ENCODE peak calls at places on chromosomes 11 and 22, in ten cellular contexts. N is tibial nerve, F is upper lobe of left lung, E is stomach, J is ovary, P is H1, L is A549, C is suprapubic skin, Y is GM12878, H is transverse colon. O is an unnamed sample. For H3K4me1, the result is how much of the 10 kb centered on the place peaks cover.

GRCh38 chr11:106249857-106250256 is 172.4 kb downstream of the AASDHPPT start:
- DNase-seq in N (no peak), F (no peak), E (no peak), J (no peak), P (no peak), L (no peak), C (no peak), Y (no peak), H (no peak), O (no peak)

GRCh38 chr11:17596711-17597110 is 49.7 kb downstream of the OTOG start:
- DNase-seq in N (no peak), F (peak), E (peak), J (no peak), P (no peak), L (no peak), C (peak), Y (no peak), H (no peak), O (peak)

GRCh38 chr11:69524291-69524882 is 42.9 kb downstream of the LINC01488 start:
- DNase-seq in N (no peak), F (peak), E (no peak), J (no peak), P (no peak), L (no peak), C (peak), Y (no peak), H (no peak), O (peak)

GRCh38 chr11:125062931-125063428 is at the start of gene SLC37A2:
- DNase-seq in N (peak), F (peak), E (peak), J (peak), P (no peak), L (peak), C (peak), Y (peak), H (peak), O (peak)

GRCh38 chr11:97610000-97610399 is 1220.2 kb downstream of the JRKL start:
- DNase-seq in N (no peak), F (no peak), E (no peak), J (no peak), P (no peak), L (peak), C (no peak), Y (no peak), H (no peak), O (no peak)

GRCh38 chr11:36729765-36730164 is 131.7 kb upstream of the RAG2 start:
- DNase-seq in N (no peak), F (no peak), E (no peak), J (no peak), P (no peak), L (no peak), C (no peak), Y (no peak), H (no peak), O (no peak)

GRCh38 chr11:7299393-7299792 is 47.7 kb downstream of the SYT9 start:
- DNase-seq in N (no peak), F (no peak), E (no peak), J (no peak), P (no peak), L (no peak), C (no peak), Y (no peak), H (no peak), O (no peak)

GRCh38 chr11:17544181-17544622 is at the start of gene USH1C:
- DNase-seq in N (no peak), F (no peak), E (peak), J (no peak), P (no peak), L (peak), C (no peak), Y (no peak), H (peak), O (no peak)

GRCh38 chr11:64752106-64752970 is 7.4 kb downstream of the PYGM start:
- DNase-seq in N (no peak), F (no peak), E (no peak), J (no peak), P (no peak), L (no peak), C (peak), Y (no peak), H (no peak), O (peak)

GRCh38 chr11:68848429-68848828 is 6.7 kb upstream of the CPT1A start:
- DNase-seq in N (no peak), F (no peak), E (no peak), J (no peak), P (no peak), L (no peak), C (no peak), Y (no peak), H (no peak), O (no peak)

GRCh38 chr11:65491614-65492386 is 7.0 kb upstream of the MALAT1 start:
- DNase-seq in N (peak), F (peak), E (peak), J (peak), P (no peak), L (peak), C (peak), Y (no peak), H (peak), O (peak)

GRCh38 chr11:34964610-34965331 is 48.4 kb downstream of the PDHX start:
- DNase-seq in N (no peak), F (no peak), E (no peak), J (no peak), P (no peak), L (no peak), C (no peak), Y (no peak), H (no peak), O (no peak)

GRCh38 chr22:43326342-43326825 is 16.8 kb downstream of the SCUBE1 start:
- DNase-seq in N (no peak), F (no peak), E (no peak), J (no peak), P (no peak), L (no peak), C (no peak), Y (no peak), H (no peak), O (no peak)

GRCh38 chr11:33475999-33476398 is 218.8 kb downstream of the HIPK3 start:
- DNase-seq in N (peak), F (no peak), E (peak), J (no peak), P (no peak), L (no peak), C (no peak), Y (no peak), H (no peak), O (no peak)

GRCh38 chr11:27084407-27084985 is 43.9 kb downstream of the BBOX1 start:
- DNase-seq in N (no peak), F (no peak), E (no peak), J (no peak), P (peak), L (no peak), C (no peak), Y (no peak), H (no peak), O (no peak)

GRCh38 chr11:73889019-73889418 is 12.2 kb downstream of the PAAF1 start:
- DNase-seq in N (no peak), F (no peak), E (no peak), J (no peak), P (no peak), L (no peak), C (no peak), Y (no peak), H (no peak), O (no peak)

GRCh38 chr11:77775941-77776340 is 44.6 kb downstream of the RSF1 start:
- DNase-seq in N (no peak), F (no peak), E (no peak), J (no peak), P (no peak), L (no peak), C (no peak), Y (no peak), H (no peak), O (no peak)

GRCh38 chr11:34860034-34860433 is 56.1 kb downstream of the APIP start:
- DNase-seq in N (no peak), F (peak), E (no peak), J (no peak), P (no peak), L (no peak), C (no peak), Y (no peak), H (no peak), O (no peak)

GRCh38 chr11:35141538-35141937 is 2.6 kb downstream of the CD44 start:
- DNase-seq in N (peak), F (peak), E (peak), J (no peak), P (no peak), L (no peak), C (peak), Y (no peak), H (peak), O (peak)

GRCh38 chr11:44561275-44561781 is 4.1 kb upstream of the CD82 start:
- DNase-seq in N (no peak), F (no peak), E (no peak), J (no peak), P (no peak), L (no peak), C (no peak), Y (no peak), H (no peak), O (peak)

GRCh38 chr11:103202048-103202651 is 92.9 kb downstream of the DYNC2H1 start:
- DNase-seq in N (no peak), F (no peak), E (no peak), J (no peak), P (no peak), L (peak), C (no peak), Y (no peak), H (no peak), O (no peak)

GRCh38 chr11:21774212-21774611 is 418.7 kb upstream of the ANO5 start:
- DNase-seq in N (no peak), F (no peak), E (no peak), J (no peak), P (no peak), L (no peak), C (no peak), Y (no peak), H (no peak), O (no peak)

GRCh38 chr11:73257342-73258103 is 14.6 kb upstream of the P2RY6 start:
- DNase-seq in N (peak), F (peak), E (peak), J (peak), P (no peak), L (peak), C (no peak), Y (no peak), H (no peak), O (peak)

GRCh38 chr11:119350302-119350701 is 3.8 kb upstream of the MFRP start:
- DNase-seq in N (no peak), F (no peak), E (no peak), J (no peak), P (no peak), L (no peak), C (peak), Y (no peak), H (no peak), O (no peak)

GRCh38 chr11:72675221-72675620 is 999 bp upstream of the PDE2A start:
- DNase-seq in N (no peak), F (no peak), E (no peak), J (no peak), P (no peak), L (no peak), C (no peak), Y (no peak), H (no peak), O (no peak)

GRCh38 chr11:23995891-23996290 is 501.0 kb upstream of the LUZP2 start:
- DNase-seq in N (no peak), F (no peak), E (no peak), J (no peak), P (no peak), L (no peak), C (no peak), Y (no peak), H (no peak), O (no peak)

GRCh38 chr11:125053167-125053566 is 9.9 kb upstream of the SLC37A2 start:
- DNase-seq in N (no peak), F (no peak), E (no peak), J (no peak), P (no peak), L (no peak), C (no peak), Y (no peak), H (no peak), O (no peak)

GRCh38 chr22:22833059-22833458 is 54.6 kb upstream of the IGLL5 start:
- DNase-seq in N (peak), F (no peak), E (no peak), J (no peak), P (no peak), L (no peak), C (no peak), Y (no peak), H (no peak), O (no peak)

GRCh38 chr11:120964857-120965256 is 59.0 kb upstream of the TBCEL start:
- DNase-seq in N (no peak), F (no peak), E (no peak), J (no peak), P (no peak), L (no peak), C (no peak), Y (no peak), H (no peak), O (no peak)

GRCh38 chr22:45959719-45960476 is 17.1 kb downstream of the WNT7B start:
- DNase-seq in N (no peak), F (no peak), E (no peak), J (no peak), P (no peak), L (no peak), C (no peak), Y (no peak), H (no peak), O (no peak)

GRCh38 chr11:87421422-87421821 is 383.7 kb downstream of the TMEM135 start:
- DNase-seq in N (peak), F (no peak), E (no peak), J (peak), P (peak), L (peak), C (no peak), Y (peak), H (peak), O (no peak)

GRCh38 chr11:2587976-2588748 is 111.6 kb downstream of the KCNQ1OT1 start:
- DNase-seq in N (no peak), F (no peak), E (peak), J (peak), P (no peak), L (no peak), C (peak), Y (no peak), H (no peak), O (peak)

GRCh38 chr11:6452219-6452618 is 11.4 kb upstream of the HPX start:
- DNase-seq in N (no peak), F (no peak), E (no peak), J (no peak), P (no peak), L (no peak), C (no peak), Y (no peak), H (no peak), O (no peak)

GRCh38 chr11:112839051-112839450 is 122.2 kb upstream of the NCAM1 start:
- DNase-seq in N (no peak), F (no peak), E (no peak), J (no peak), P (no peak), L (no peak), C (no peak), Y (no peak), H (no peak), O (no peak)

GRCh38 chr11:76361365-76361764 is 19.6 kb downstream of the THAP12 start:
- DNase-seq in N (no peak), F (no peak), E (no peak), J (no peak), P (no peak), L (no peak), C (no peak), Y (no peak), H (no peak), O (no peak)

DNA sequence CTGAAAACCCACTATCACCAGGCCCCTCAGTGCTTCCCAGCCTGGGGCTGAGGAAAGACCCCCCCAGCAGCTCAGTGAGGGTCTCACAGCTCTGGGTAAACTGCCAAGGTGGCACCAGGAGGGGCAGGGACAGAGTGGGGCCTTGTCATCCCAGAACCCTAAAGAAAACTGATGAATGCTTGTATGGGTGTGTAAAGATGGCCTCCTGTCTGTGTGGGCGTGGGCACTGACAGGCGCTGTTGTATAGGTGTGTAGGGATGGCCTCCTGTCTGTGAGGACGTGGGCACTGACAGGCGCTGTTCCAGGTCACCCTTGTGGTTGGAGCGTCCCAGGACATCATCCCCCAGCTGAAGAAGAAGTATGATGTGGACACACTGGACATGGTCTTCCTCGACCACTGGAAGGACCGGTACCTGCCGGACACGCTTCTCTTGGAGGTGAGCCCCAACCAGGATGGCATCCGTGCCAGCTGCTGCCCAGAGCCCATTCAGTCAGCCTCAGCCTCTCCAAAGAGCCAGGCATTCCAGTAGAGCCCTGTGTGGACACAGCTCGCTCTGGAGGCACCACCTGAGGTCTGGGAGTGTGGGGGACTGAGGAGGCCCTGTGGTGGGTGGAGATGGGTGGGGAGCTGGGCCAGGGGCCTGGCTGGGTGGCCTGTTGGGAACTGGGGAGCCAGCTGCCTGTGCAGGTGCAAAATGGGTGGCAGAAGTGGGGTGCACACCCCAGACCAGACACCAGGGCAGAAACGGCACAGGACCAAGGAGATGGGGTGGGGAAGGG is 22.4 kb upstream of the TXNRD2 start:
- DNase-seq in N (no peak), F (no peak), E (no peak), J (no peak), P (no peak), L (no peak), C (no peak), Y (no peak), H (no peak), O (no peak)
- H3K4me1 ChIP-seq in N (under half), F (under half), E (half or more), J (under half), P (under half), L (under half), C (under half), Y (under half), H (under half), O (under half)

GRCh38 chr11:128895505-128895904 is 4.3 kb downstream of the KCNJ5 start:
- DNase-seq in N (no peak), F (no peak), E (no peak), J (no peak), P (no peak), L (no peak), C (no peak), Y (no peak), H (no peak), O (peak)

GRCh38 chr11:128894296-128894681 is 3.1 kb downstream of the KCNJ5 start:
- DNase-seq in N (no peak), F (no peak), E (no peak), J (no peak), P (no peak), L (no peak), C (no peak), Y (no peak), H (no peak), O (peak)

GRCh38 chr11:128894685-128895084 is 3.5 kb downstream of the KCNJ5 start:
- DNase-seq in N (no peak), F (peak), E (peak), J (no peak), P (no peak), L (no peak), C (no peak), Y (no peak), H (peak), O (peak)

GRCh38 chr11:128897841-128898240 is 6.7 kb downstream of the KCNJ5 start:
- DNase-seq in N (no peak), F (no peak), E (no peak), J (no peak), P (no peak), L (no peak), C (no peak), Y (no peak), H (no peak), O (no peak)

DNA sequence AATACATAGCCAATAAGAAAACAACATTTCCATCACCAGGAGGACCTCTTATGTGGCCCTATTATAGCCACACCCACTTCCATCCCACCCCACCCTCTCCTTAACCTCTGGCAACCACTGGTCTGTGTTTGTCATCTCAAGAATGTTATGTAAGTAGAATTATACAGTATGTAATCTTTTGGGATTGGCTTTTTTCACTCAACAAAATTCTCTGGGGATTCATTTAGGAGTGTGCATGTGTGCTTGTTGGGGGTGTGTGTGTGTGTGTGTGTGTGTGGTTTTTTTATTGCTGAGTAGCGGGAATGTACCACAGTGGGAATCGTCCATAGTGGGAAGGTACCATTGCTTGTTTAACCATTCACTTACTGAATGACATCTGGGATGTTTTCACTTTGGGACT is 5.2 kb downstream of the KCNJ5 start:
- DNase-seq in N (no peak), F (no peak), E (no peak), J (no peak), P (no peak), L (no peak), C (no peak), Y (no peak), H (no peak), O (peak)
- TF ChIP-seq EP300 in N (no peak), F (no peak), E (no peak), J (no peak), P (no peak), L (no peak), C (no peak), Y (no peak), H (no peak), O (no peak)

DNA sequence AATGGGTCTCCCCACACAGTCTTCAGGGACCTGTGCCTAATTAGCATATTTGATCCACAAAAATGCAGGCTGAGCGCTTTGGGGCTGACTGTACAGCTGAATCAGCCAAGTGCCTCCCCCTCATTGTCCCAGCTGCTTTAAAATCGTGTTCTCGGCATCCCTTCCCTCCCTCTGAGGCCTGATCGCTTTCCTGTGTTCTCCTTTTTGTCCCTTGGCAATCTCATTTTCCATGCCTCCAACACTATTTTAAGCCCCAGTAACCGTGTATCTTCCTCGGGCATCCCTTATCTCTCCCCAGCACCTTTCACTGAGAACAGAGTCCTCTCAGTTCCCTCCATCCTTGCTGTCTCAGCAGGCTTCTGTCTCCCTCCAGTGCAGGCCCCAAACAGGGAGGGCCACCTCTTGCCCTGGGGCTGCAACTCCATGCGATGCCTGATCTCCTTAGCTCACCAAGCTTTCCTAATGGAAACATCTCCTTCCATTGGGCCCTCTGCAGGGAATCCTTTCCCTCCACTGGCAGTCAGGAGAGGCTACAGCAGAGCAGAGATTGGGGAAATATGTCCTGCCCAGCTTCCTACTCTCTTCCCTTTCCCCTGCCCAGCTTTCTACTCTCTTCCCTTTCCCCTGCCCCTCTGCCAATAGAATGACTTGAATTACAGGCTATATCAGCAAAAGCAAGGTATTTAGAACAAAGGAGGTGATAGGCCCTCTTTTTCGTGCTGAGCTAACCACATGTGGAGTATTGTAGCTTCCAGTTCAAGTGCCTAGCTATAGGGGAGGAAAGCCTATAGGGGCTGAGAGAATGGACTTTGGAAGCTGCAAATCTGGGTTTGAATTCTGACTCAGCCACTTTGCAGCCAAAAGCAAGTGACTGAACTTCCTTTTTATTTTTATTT is 13.9 kb downstream of the UQCR10 start:
- DNase-seq in N (no peak), F (no peak), E (no peak), J (no peak), P (no peak), L (no peak), C (no peak), Y (no peak), H (no peak), O (no peak)
- H3K4me1 ChIP-seq in N (under half), F (under half), E (half or more), J (under half), P (under half), L (under half), C (under half), Y (under half), H (under half), O (under half)

GRCh38 chr22:27990879-27991278 is 71.8 kb upstream of the PITPNB start:
- DNase-seq in N (peak), F (no peak), E (peak), J (peak), P (peak), L (peak), C (peak), Y (no peak), H (peak), O (peak)

GRCh38 chr22:27991586-27992293 is 72.7 kb upstream of the PITPNB start:
- DNase-seq in N (no peak), F (no peak), E (peak), J (peak), P (no peak), L (no peak), C (peak), Y (no peak), H (no peak), O (peak)

GRCh38 chr22:27988704-27989103 is 69.6 kb upstream of the PITPNB start:
- DNase-seq in N (no peak), F (no peak), E (peak), J (peak), P (no peak), L (no peak), C (no peak), Y (no peak), H (no peak), O (no peak)

GRCh38 chr22:27990451-27990840 is 71.4 kb upstream of the PITPNB start:
- DNase-seq in N (no peak), F (no peak), E (peak), J (peak), P (no peak), L (no peak), C (peak), Y (no peak), H (no peak), O (peak)

GRCh38 chr22:27989758-27990450 is 70.8 kb upstream of the PITPNB start:
- DNase-seq in N (no peak), F (no peak), E (peak), J (peak), P (no peak), L (no peak), C (peak), Y (no peak), H (no peak), O (peak)
- TF ChIP-seq EP300 in N (no peak), F (no peak), E (no peak), J (no peak), P (no peak), L (no peak), C (no peak), Y (no peak), H (no peak), O (no peak)

O was measured in sigmoid colon.